ENCODE peak calls at places on chromosomes 2 and 18, in nine cellular contexts. One of them, this sample, is unnamed.

GRCh38 chr18:51559902-51560287 is 362.4 kb upstream of the MEX3C start:
- DNase-seq in esophagus muscularis mucosa: no peak
- DNase-seq in NCI-H82: no peak
- DNase-seq in right cardiac atrium: no peak
- DNase-seq in NCI-H510A treated with DMSO at 0.1 percent for 48 hours: no peak
- DNase-seq in NCI-H1092 treated with DMSO at 0.1 percent for 48 hours: peak
- DNase-seq in HFFc6: no peak
- DNase-seq in head of caudate nucleus: no peak
- DNase-seq in T-helper 9 cell: no peak
- DNase-seq in this sample: no peak

GRCh38 chr2:189685540-189686229 is 11.2 kb downstream of the ANKAR start:
- DNase-seq in head of caudate nucleus: no peak
- DNase-seq in esophagus muscularis mucosa: no peak
- DNase-seq in NCI-H510A treated with DMSO at 0.1 percent for 48 hours: no peak
- DNase-seq in right cardiac atrium: peak
- DNase-seq in NCI-H1092 treated with DMSO at 0.1 percent for 48 hours: no peak
- DNase-seq in NCI-H82: no peak
- DNase-seq in HFFc6: peak
- DNase-seq in T-helper 9 cell: no peak
- DNase-seq in this sample: no peak

GRCh38 chr2:217262916-217263315 is 403.1 kb upstream of the TNP1 start:
- DNase-seq in HFFc6: no peak
- DNase-seq in T-helper 9 cell: no peak
- DNase-seq in NCI-H82: no peak
- DNase-seq in esophagus muscularis mucosa: no peak
- DNase-seq in NCI-H1092 treated with DMSO at 0.1 percent for 48 hours: no peak
- DNase-seq in right cardiac atrium: no peak
- DNase-seq in head of caudate nucleus: no peak
- DNase-seq in NCI-H510A treated with DMSO at 0.1 percent for 48 hours: no peak
- DNase-seq in this sample: no peak

GRCh38 chr2:183215917-183216316 is 91.7 kb downstream of the NUP35 start:
- DNase-seq in T-helper 9 cell: no peak
- DNase-seq in NCI-H1092 treated with DMSO at 0.1 percent for 48 hours: no peak
- DNase-seq in NCI-H82: no peak
- DNase-seq in HFFc6: no peak
- DNase-seq in esophagus muscularis mucosa: no peak
- DNase-seq in head of caudate nucleus: no peak
- DNase-seq in right cardiac atrium: no peak
- DNase-seq in NCI-H510A treated with DMSO at 0.1 percent for 48 hours: no peak
- DNase-seq in this sample: no peak

GRCh38 chr2:197784956-197785941 is at the start of gene BOLL:
- DNase-seq in head of caudate nucleus: no peak
- DNase-seq in NCI-H1092 treated with DMSO at 0.1 percent for 48 hours: no peak
- DNase-seq in NCI-H510A treated with DMSO at 0.1 percent for 48 hours: no peak
- DNase-seq in right cardiac atrium: peak
- DNase-seq in NCI-H82: no peak
- DNase-seq in T-helper 9 cell: no peak
- DNase-seq in esophagus muscularis mucosa: no peak
- DNase-seq in HFFc6: no peak
- DNase-seq in this sample: no peak

GRCh38 chr2:48248251-48248933 is 281.6 kb upstream of the STON1 start:
- DNase-seq in HFFc6: peak
- DNase-seq in T-helper 9 cell: no peak
- DNase-seq in NCI-H82: peak
- DNase-seq in right cardiac atrium: no peak
- DNase-seq in head of caudate nucleus: no peak
- DNase-seq in NCI-H510A treated with DMSO at 0.1 percent for 48 hours: no peak
- DNase-seq in esophagus muscularis mucosa: no peak
- DNase-seq in NCI-H1092 treated with DMSO at 0.1 percent for 48 hours: peak
- DNase-seq in this sample: peak

GRCh38 chr2:137964066-137964858 is at the start of gene HNMT:
- DNase-seq in right cardiac atrium: peak
- DNase-seq in esophagus muscularis mucosa: no peak
- DNase-seq in T-helper 9 cell: no peak
- DNase-seq in NCI-H82: peak
- DNase-seq in HFFc6: peak
- DNase-seq in NCI-H510A treated with DMSO at 0.1 percent for 48 hours: peak
- DNase-seq in head of caudate nucleus: peak
- DNase-seq in NCI-H1092 treated with DMSO at 0.1 percent for 48 hours: no peak
- DNase-seq in this sample: no peak

GRCh38 chr2:59540864-59541263 is 1012.6 kb downstream of the BCL11A start:
- DNase-seq in esophagus muscularis mucosa: no peak
- DNase-seq in NCI-H82: peak
- DNase-seq in right cardiac atrium: no peak
- DNase-seq in NCI-H510A treated with DMSO at 0.1 percent for 48 hours: no peak
- DNase-seq in T-helper 9 cell: no peak
- DNase-seq in head of caudate nucleus: no peak
- DNase-seq in NCI-H1092 treated with DMSO at 0.1 percent for 48 hours: no peak
- DNase-seq in HFFc6: no peak
- DNase-seq in this sample: no peak

GRCh38 chr2:35443087-35443486 is 912.5 kb upstream of the CRIM1 start:
- DNase-seq in HFFc6: no peak
- DNase-seq in right cardiac atrium: no peak
- DNase-seq in esophagus muscularis mucosa: no peak
- DNase-seq in NCI-H510A treated with DMSO at 0.1 percent for 48 hours: no peak
- DNase-seq in NCI-H82: no peak
- DNase-seq in T-helper 9 cell: no peak
- DNase-seq in NCI-H1092 treated with DMSO at 0.1 percent for 48 hours: no peak
- DNase-seq in head of caudate nucleus: no peak
- DNase-seq in this sample: no peak